ENCODE peak calls at places on chromosomes 2 and 18, in ten cellular contexts. I is HEK293T; F is kidney glomerular epithelial cell; G is hippocampal formation; J is GM13976; X is EL; L is naive thymus-derived CD8-positive, alpha-beta T cell; Y is AG10803; C is NCI-H2081; N is GM18507. Z is an unnamed sample.

GRCh38 chr2:11499081-11499743 is 33.3 kb upstream of the E2F6 start:
- DNase-seq in C (no peak), Y (no peak), I (no peak), J (no peak), F (no peak), X (no peak), N (no peak), L (no peak), G (peak; percentile 72), Z (no peak)

GRCh38 chr2:2569306-2569705 is 238.2 kb upstream of the MYT1L start:
- DNase-seq in I (no peak), J (no peak), X (no peak), L (no peak), Y (no peak), C (no peak), N (no peak), F (no peak), G (no peak), Z (no peak)

GRCh38 chr2:102313025-102313424 is 1.7 kb downstream of the IL1RL1 start:
- DNase-seq in G (no peak), Y (peak; percentile 22), J (no peak), X (peak; percentile 49), N (no peak), I (no peak), L (no peak), C (no peak), F (peak; percentile 69), Z (no peak)

GRCh38 chr2:43831438-43832294 is 7.0 kb downstream of the ABCG5 start:
- DNase-seq in J (no peak), N (no peak), Y (no peak), L (no peak), G (no peak), I (peak; percentile 19), C (no peak), F (no peak), X (no peak), Z (no peak)

GRCh38 chr18:69161383-69162028 is 239.2 kb upstream of the DOK6 start:
- DNase-seq in X (no peak), C (no peak), L (no peak), F (no peak), J (no peak), G (peak; percentile 13), Y (peak; percentile 69), N (no peak), I (peak; percentile 4), Z (no peak)

GRCh38 chr2:225017098-225017685 is 25.1 kb downstream of the DOCK10 start:
- DNase-seq in Y (no peak), G (no peak), N (no peak), C (no peak), L (no peak), J (no peak), F (no peak), X (no peak), I (no peak), Z (no peak)

GRCh38 chr2:44614940-44615339 is 253.2 kb downstream of the CAMKMT start:
- DNase-seq in X (no peak), J (no peak), Y (no peak), I (no peak), C (no peak), L (no peak), G (no peak), F (no peak), N (no peak), Z (no peak)

GRCh38 chr2:150889141-150889540 is 372.5 kb downstream of the RBM43 start:
- DNase-seq in I (no peak), L (no peak), N (no peak), X (peak; percentile 87), J (no peak), C (no peak), Y (no peak), G (no peak), F (no peak), Z (no peak)

GRCh38 chr2:101160454-101160853 is 9.3 kb upstream of the TBC1D8 start:
- DNase-seq in F (peak; percentile 22), X (peak; percentile 67), C (no peak), G (no peak), J (no peak), Y (peak; percentile 56), I (no peak), N (no peak), L (no peak), Z (no peak)

Z was measured in immature natural killer cell.